ENCODE peak calls at places on chromosomes 7 and 10, in six cellular contexts. D is DND-41, M is spleen, B is heart left ventricle, T is uterus, Q is IMR-90. W is an unnamed sample.

GRCh38 chr10:132803595-132804210 is 17.8 kb upstream of the NKX6-2 start:
- DNase-seq in T (no peak), D (no peak), M (no peak), B (no peak), Q (no peak), W (no peak)

GRCh38 chr10:120012566-120012965 is 120.0 kb downstream of the SEC23IP start:
- DNase-seq in D (no peak), T (no peak), B (no peak), Q (peak), M (no peak), W (no peak)

GRCh38 chr10:43855667-43856210 is 207.1 kb upstream of the ZNF32 start:
- DNase-seq in B (peak), D (no peak), T (no peak), M (peak), Q (no peak), W (no peak)

GRCh38 chr10:84118395-84119006 is 20.8 kb upstream of the GHITM start:
- DNase-seq in T (no peak), D (no peak), B (no peak), M (no peak), Q (no peak), W (no peak)

GRCh38 chr10:71589617-71590551 is 129.7 kb downstream of the C10orf105 start:
- DNase-seq in Q (no peak), D (no peak), M (no peak), B (no peak), T (no peak), W (no peak)

GRCh38 chr10:27625452-27626345 is 119.9 kb downstream of the MKX start:
- DNase-seq in M (no peak), Q (no peak), B (no peak), D (no peak), T (no peak), W (no peak)

GRCh38 chr10:83677795-83678194 is 461.5 kb upstream of the GHITM start:
- DNase-seq in T (peak), M (no peak), D (no peak), B (peak), Q (no peak), W (no peak)

GRCh38 chr7:149845257-149845980 is 7.2 kb downstream of the ZNF862 start:
- DNase-seq in T (peak), M (no peak), B (peak), Q (no peak), D (no peak), W (no peak)

GRCh38 chr7:102279537-102280400 is 6.9 kb upstream of the SH2B2 start:
- DNase-seq in Q (peak), M (peak), T (peak), B (no peak), D (peak), W (peak)

GRCh38 chr7:105678811-105679495 is 97.7 kb upstream of the EFCAB10 start:
- DNase-seq in B (peak), M (peak), Q (peak), D (peak), T (peak), W (no peak)

GRCh38 chr7:103985565-103986126 is 3.8 kb downstream of the RELN start:
- DNase-seq in D (no peak), Q (no peak), M (no peak), T (no peak), B (no peak), W (no peak)

GRCh38 chr7:154953006-154953684 is 49.8 kb downstream of the PAXIP1 start:
- DNase-seq in T (no peak), B (peak), M (peak), D (peak), Q (peak), W (peak)

GRCh38 chr10:43322321-43322720 is 49.1 kb upstream of the FXYD4 start:
- DNase-seq in B (no peak), D (no peak), M (peak), T (no peak), Q (no peak), W (no peak)

GRCh38 chr10:108639010-108639409 is 1284.3 kb downstream of the XPNPEP1 start:
- DNase-seq in D (no peak), B (no peak), T (no peak), M (no peak), Q (no peak), W (no peak)

GRCh38 chr10:10901906-10902305 is 115.8 kb upstream of the CELF2 start:
- DNase-seq in B (no peak), M (no peak), T (no peak), D (no peak), Q (no peak), W (no peak)

GRCh38 chr10:62380002-62380401 is 5.8 kb downstream of the ZNF365 start:
- DNase-seq in D (no peak), Q (peak), M (no peak), T (no peak), B (no peak), W (no peak)

GRCh38 chr7:50650057-50650664 is 85.0 kb upstream of the DDC start:
- DNase-seq in M (no peak), D (no peak), T (no peak), B (no peak), Q (no peak), W (no peak)

GRCh38 chr7:94969434-94970084 is 62.2 kb downstream of the PPP1R9A start:
- DNase-seq in B (no peak), M (no peak), Q (no peak), T (no peak), D (no peak), W (no peak)

GRCh38 chr10:129031233-129032150 is 435.5 kb upstream of the MGMT start:
- DNase-seq in B (peak), T (peak), Q (peak), D (peak), M (no peak), W (peak)

GRCh38 chr7:1703475-1704325 is 33.6 kb downstream of the ELFN1 start:
- DNase-seq in D (no peak), T (no peak), M (peak), B (no peak), Q (no peak), W (no peak)

GRCh38 chr10:106577266-106577665 is 587.2 kb downstream of the SORCS1 start:
- DNase-seq in B (no peak), T (no peak), M (no peak), D (no peak), Q (peak), W (no peak)

GRCh38 chr7:68442931-68443631 is 1155.2 kb upstream of the AUTS2 start:
- DNase-seq in T (no peak), Q (no peak), D (no peak), M (no peak), B (no peak), W (no peak)

GRCh38 chr7:141697211-141697871 is 4.6 kb downstream of the DENND11 start:
- DNase-seq in D (no peak), B (no peak), Q (peak), M (no peak), T (no peak), W (no peak)

GRCh38 chr7:35722054-35722849 is 27.3 kb upstream of the HERPUD2 start:
- DNase-seq in Q (no peak), M (no peak), B (no peak), D (no peak), T (no peak), W (peak)

GRCh38 chr7:916291-916941 is 38.1 kb downstream of the ADAP1 start:
- DNase-seq in T (no peak), D (no peak), M (peak), B (peak), Q (no peak), W (no peak)

GRCh38 chr7:79506481-79506880 is 53.0 kb upstream of the MAGI2 start:
- DNase-seq in D (no peak), Q (peak), B (no peak), T (no peak), M (no peak), W (no peak)

GRCh38 chr10:74901240-74901827 is 74.9 kb downstream of the KAT6B start:
- DNase-seq in M (no peak), B (no peak), T (no peak), D (no peak), Q (no peak), W (no peak)

GRCh38 chr10:49457686-49458085 is 61.8 kb upstream of the DRGX start:
- DNase-seq in B (no peak), M (no peak), D (no peak), Q (peak), T (no peak), W (no peak)

GRCh38 chr10:12843296-12843945 is 158.1 kb downstream of the CCDC3 start:
- DNase-seq in D (no peak), T (no peak), M (no peak), Q (no peak), B (no peak), W (no peak)

GRCh38 chr7:2760098-2760889 is 72.3 kb downstream of the AMZ1 start:
- DNase-seq in B (peak), T (peak), Q (peak), M (peak), D (no peak), W (peak)

GRCh38 chr7:8442814-8443304 is 9.4 kb downstream of the NXPH1 start:
- DNase-seq in D (peak), B (peak), M (peak), Q (no peak), T (no peak), W (no peak)

GRCh38 chr7:30163231-30163894 is 28.6 kb downstream of the MTURN start:
- DNase-seq in T (no peak), D (no peak), M (peak), B (peak), Q (no peak), W (peak)

GRCh38 chr7:151308791-151309190 is 32.8 kb upstream of the NUB1 start:
- DNase-seq in Q (no peak), B (no peak), M (no peak), D (no peak), T (no peak), W (no peak)

GRCh38 chr10:2986341-2986933 is 80.9 kb upstream of the PFKP start:
- DNase-seq in D (no peak), B (no peak), T (no peak), Q (no peak), M (no peak), W (no peak)

GRCh38 chr10:59079386-59080226 is 96.8 kb upstream of the PHYHIPL start:
- DNase-seq in Q (peak), M (no peak), D (no peak), B (no peak), T (no peak), W (no peak)

GRCh38 chr10:52865213-52865612 is 92.6 kb upstream of the MBL2 start:
- DNase-seq in B (no peak), T (no peak), Q (no peak), D (no peak), M (peak), W (no peak)

GRCh38 chr10:80199828-80200227 is 5.5 kb downstream of the ANXA11 start:
- DNase-seq in M (no peak), Q (peak), D (no peak), T (peak), B (peak), W (no peak)

GRCh38 chr7:94012748-94013147 is 8.6 kb upstream of the BET1 start:
- DNase-seq in M (no peak), D (no peak), T (no peak), Q (no peak), B (no peak), W (no peak)

GRCh38 chr10:21516270-21517131 is 9.0 kb downstream of the SKIDA1 start:
- DNase-seq in B (peak), Q (peak), D (peak), T (peak), M (peak), W (peak)

GRCh38 chr10:29392376-29393021 is 103.6 kb downstream of the LYZL1 start:
- DNase-seq in B (no peak), D (peak), M (no peak), T (no peak), Q (peak), W (peak)

GRCh38 chr10:60376953-60377352 is 12.7 kb downstream of the ANK3 start:
- DNase-seq in B (no peak), M (no peak), D (no peak), T (no peak), Q (no peak), W (no peak)
- H3K27ac ChIP-seq in B (no peak), M (no peak), D (no peak), T (no peak), Q (no peak), W (no peak)

GRCh38 chr7:18770852-18771251 is 275.3 kb downstream of the HDAC9 start:
- DNase-seq in D (no peak), M (no peak), Q (no peak), B (no peak), T (no peak), W (no peak)
- H3K27ac ChIP-seq in D (no peak), M (no peak), Q (no peak), B (no peak), T (no peak), W (no peak)

DNA sequence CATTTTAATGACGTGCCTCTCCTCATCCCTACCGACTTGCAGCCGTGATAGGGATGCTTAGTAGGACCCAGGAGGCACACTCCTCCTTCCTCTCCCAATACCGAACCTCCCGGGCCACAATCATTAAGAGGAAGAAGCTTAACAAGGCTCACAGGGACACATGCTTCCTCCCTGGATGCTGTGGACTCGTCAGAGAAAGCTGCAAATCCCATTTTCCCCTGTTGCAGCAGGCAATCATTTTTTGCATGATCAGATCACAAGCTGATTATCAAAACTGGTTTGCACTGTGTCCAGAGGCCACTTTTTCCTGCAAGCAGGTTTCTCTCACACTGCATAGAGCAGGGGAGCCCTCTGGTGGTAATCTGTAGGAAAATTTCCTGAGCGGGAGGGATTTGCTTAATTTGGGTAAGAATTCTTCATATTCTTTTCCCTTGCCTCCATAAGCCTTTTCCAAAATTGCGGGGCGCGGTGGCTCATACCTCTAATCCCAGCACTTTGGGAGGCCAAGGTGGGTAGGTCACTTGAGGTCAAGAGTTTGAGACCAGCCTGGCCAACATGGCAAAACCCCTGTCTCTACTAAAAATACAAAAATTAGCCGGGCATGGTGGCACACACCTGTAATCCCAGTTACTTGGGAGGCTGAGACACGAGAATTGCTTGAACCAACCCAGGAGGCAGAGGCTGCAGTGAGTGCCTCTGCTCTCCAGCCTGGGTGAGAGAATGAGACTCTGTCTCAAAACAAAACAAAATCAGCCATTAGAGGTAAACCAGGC is 16.1 kb upstream of the LAMB4 start:
- DNase-seq in Q (peak), B (peak), D (peak), M (no peak), T (peak), W (peak)
- H3K27ac ChIP-seq in Q (peak), B (no peak), D (no peak), M (no peak), T (no peak), W (no peak)

GRCh38 chr7:32070406-32071360 is at the start of gene PDE1C:
- DNase-seq in D (no peak), Q (peak), T (peak), M (no peak), B (peak), W (no peak)
- H3K27ac ChIP-seq in D (no peak), Q (peak), T (peak), M (no peak), B (peak), W (no peak)